ENCODE peak calls at places on chromosome 13, in nine cellular contexts. B is cardiac muscle cell, Q is breast epithelium, T is endodermal cell, H is WERI-Rb-1, O is left lung, I is HCT116, U is ascending aorta, P is IMR-90. D is an unnamed sample.

GRCh38 chr13:30257433-30258099 is 49.8 kb downstream of the KATNAL1 start:
- DNase-seq in B (peak), Q (no peak), T (peak), H (no peak), O (no peak), I (no peak), U (no peak), P (peak), D (no peak)

GRCh38 chr13:30572859-30573275 is 44.9 kb upstream of the USPL1 start:
- DNase-seq in B (peak), Q (no peak), T (no peak), H (no peak), O (no peak), I (no peak), U (no peak), P (peak), D (no peak)

GRCh38 chr13:48555441-48555840 is 22.6 kb upstream of the RCBTB2 start:
- DNase-seq in B (no peak), Q (no peak), T (no peak), H (no peak), O (no peak), I (no peak), U (no peak), P (no peak), D (no peak)

GRCh38 chr13:31909889-31910551 is 121.6 kb upstream of the FRY start:
- DNase-seq in B (peak), Q (no peak), T (peak), H (peak), O (no peak), I (peak), U (no peak), P (peak), D (no peak)

GRCh38 chr13:45231722-45232121 is 30.9 kb upstream of the KCTD4 start:
- DNase-seq in B (no peak), Q (no peak), T (no peak), H (no peak), O (no peak), I (no peak), U (no peak), P (peak), D (no peak)

GRCh38 chr13:48600374-48601364 is 53.1 kb upstream of the CYSLTR2 start:
- DNase-seq in B (no peak), Q (no peak), T (peak), H (no peak), O (no peak), I (no peak), U (no peak), P (peak), D (no peak)

GRCh38 chr13:20197361-20197834 is 4.7 kb upstream of the GJB2 start:
- DNase-seq in B (peak), Q (no peak), T (no peak), H (no peak), O (no peak), I (peak), U (no peak), P (peak), D (no peak)

GRCh38 chr13:103178986-103179695 is 112.9 kb upstream of the SLC10A2 start:
- DNase-seq in B (no peak), Q (no peak), T (no peak), H (peak), O (no peak), I (no peak), U (no peak), P (no peak), D (no peak)

GRCh38 chr13:87087741-87088140 is 583.4 kb upstream of the SLITRK5 start:
- DNase-seq in B (no peak), Q (no peak), T (no peak), H (no peak), O (no peak), I (no peak), U (no peak), P (peak), D (no peak)

GRCh38 chr13:24381539-24382265 is 72.3 kb downstream of the C1QTNF9 start:
- DNase-seq in B (no peak), Q (no peak), T (no peak), H (no peak), O (no peak), I (no peak), U (no peak), P (peak), D (no peak)

GRCh38 chr13:104382941-104383340 is 1316.7 kb upstream of the SLC10A2 start:
- DNase-seq in B (no peak), Q (no peak), T (no peak), H (no peak), O (no peak), I (no peak), U (no peak), P (peak), D (no peak)

GRCh38 chr13:42746846-42747245 is 34.5 kb upstream of the FAM216B start:
- DNase-seq in B (no peak), Q (no peak), T (no peak), H (no peak), O (no peak), I (no peak), U (no peak), P (peak), D (no peak)

GRCh38 chr13:28707629-28708427 is 10.9 kb downstream of the SLC46A3 start:
- DNase-seq in B (no peak), Q (no peak), T (no peak), H (no peak), O (no peak), I (no peak), U (no peak), P (peak), D (no peak)

GRCh38 chr13:60078226-60078625 is 85.5 kb downstream of the DIAPH3 start:
- DNase-seq in B (no peak), Q (no peak), T (no peak), H (no peak), O (no peak), I (no peak), U (no peak), P (no peak), D (no peak)

GRCh38 chr13:60074397-60074796 is 89.3 kb downstream of the DIAPH3 start:
- DNase-seq in B (no peak), Q (no peak), T (no peak), H (no peak), O (no peak), I (no peak), U (no peak), P (peak), D (no peak)
- TF ChIP-seq CTCF in B (no peak), Q (no peak), T (no peak), H (no peak), O (no peak), I (no peak), U (no peak), P (no peak), D (no peak)

GRCh38 chr13:26075498-26075897 is 23.7 kb upstream of the SHISA2 start:
- DNase-seq in B (no peak), Q (no peak), T (no peak), H (no peak), O (no peak), I (no peak), U (no peak), P (no peak), D (no peak)
- TF ChIP-seq CTCF in B (no peak), Q (no peak), T (peak), H (no peak), O (no peak), I (no peak), U (no peak), P (no peak), D (no peak)

GRCh38 chr13:75505966-75506365 is 24.0 kb upstream of the TBC1D4 start:
- DNase-seq in B (no peak), Q (no peak), T (no peak), H (no peak), O (no peak), I (no peak), U (no peak), P (no peak), D (no peak)
- TF ChIP-seq CTCF in B (no peak), Q (no peak), T (no peak), H (no peak), O (no peak), I (no peak), U (no peak), P (no peak), D (no peak)

GRCh38 chr13:85651440-85651839 is 147.8 kb downstream of the SLITRK6 start:
- DNase-seq in B (no peak), Q (no peak), T (no peak), H (no peak), O (peak), I (no peak), U (no peak), P (peak), D (no peak)
- TF ChIP-seq CTCF in B (no peak), Q (no peak), T (no peak), H (no peak), O (no peak), I (no peak), U (no peak), P (no peak), D (no peak)

GRCh38 chr13:113148407-113148806 is 10.0 kb upstream of the PROZ start:
- DNase-seq in B (no peak), Q (no peak), T (no peak), H (no peak), O (no peak), I (no peak), U (peak), P (no peak), D (no peak)

GRCh38 chr13:113151745-113152707 is 6.4 kb upstream of the PROZ start:
- DNase-seq in B (no peak), Q (no peak), T (peak), H (peak), O (no peak), I (no peak), U (peak), P (peak), D (no peak)

GRCh38 chr13:113149711-113150544 is 8.5 kb upstream of the PROZ start:
- DNase-seq in B (no peak), Q (no peak), T (peak), H (no peak), O (no peak), I (no peak), U (peak), P (no peak), D (peak)

GRCh38 chr13:113148940-113149503 is 9.4 kb upstream of the PROZ start:
- DNase-seq in B (no peak), Q (no peak), T (peak), H (peak), O (no peak), I (no peak), U (peak), P (no peak), D (no peak)

GRCh38 chr13:113150545-113151365 is 7.7 kb upstream of the PROZ start:
- DNase-seq in B (no peak), Q (no peak), T (peak), H (no peak), O (no peak), I (no peak), U (peak), P (no peak), D (no peak)
- TF ChIP-seq CTCF in B (no peak), Q (no peak), T (no peak), H (no peak), O (no peak), I (no peak), U (no peak), P (no peak), D (no peak)

GRCh38 chr13:113672002-113672651 is 5.1 kb downstream of the GRK1 start:
- DNase-seq in B (no peak), Q (no peak), T (peak), H (peak), O (peak), I (no peak), U (peak), P (no peak), D (peak)
- TF ChIP-seq CTCF in B (no peak), Q (no peak), T (no peak), H (no peak), O (no peak), I (no peak), U (no peak), P (no peak), D (no peak)

GRCh38 chr13:112444416-112445399 is 68.6 kb downstream of the SPACA7 start:
- DNase-seq in B (no peak), Q (peak), T (peak), H (no peak), O (no peak), I (no peak), U (no peak), P (no peak), D (peak)

GRCh38 chr13:112442483-112443090 is 66.4 kb downstream of the SPACA7 start:
- DNase-seq in B (no peak), Q (no peak), T (peak), H (no peak), O (no peak), I (no peak), U (no peak), P (peak), D (no peak)

GRCh38 chr13:112444001-112444311 is 67.8 kb downstream of the SPACA7 start:
- DNase-seq in B (peak), Q (peak), T (peak), H (peak), O (no peak), I (peak), U (no peak), P (peak), D (peak)

GRCh38 chr13:112441779-112442310 is 65.7 kb downstream of the SPACA7 start:
- DNase-seq in B (no peak), Q (no peak), T (peak), H (no peak), O (no peak), I (no peak), U (no peak), P (no peak), D (no peak)

GRCh38 chr13:112443191-112444000 is 67.2 kb downstream of the SPACA7 start:
- DNase-seq in B (peak), Q (no peak), T (peak), H (peak), O (no peak), I (no peak), U (no peak), P (no peak), D (no peak)
- TF ChIP-seq CTCF in B (peak), Q (no peak), T (no peak), H (peak), O (no peak), I (no peak), U (no peak), P (peak), D (no peak)

DNA sequence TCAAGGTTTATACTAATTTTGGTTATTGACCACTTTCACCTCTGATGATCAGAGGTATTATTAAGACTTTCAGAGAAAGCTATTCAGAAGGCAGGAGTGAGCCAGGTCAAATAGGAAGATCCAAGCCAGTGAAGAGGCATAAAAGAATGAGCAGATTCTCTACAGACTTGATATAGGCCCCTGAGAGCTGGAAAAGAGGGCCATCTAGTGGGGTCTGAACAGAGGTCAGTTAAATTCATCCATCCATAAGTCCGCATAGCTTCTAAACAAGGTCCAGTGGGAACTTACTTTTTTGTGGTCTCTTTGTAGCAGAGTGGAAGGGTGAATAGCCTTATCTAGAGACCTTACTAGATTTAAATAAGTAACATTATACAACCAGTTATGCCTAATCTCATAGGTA is 126.6 kb upstream of the UFM1 start:
- DNase-seq in B (peak), Q (no peak), T (peak), H (peak), O (no peak), I (no peak), U (no peak), P (peak), D (no peak)
- TF ChIP-seq CTCF in B (peak), Q (no peak), T (peak), H (peak), O (no peak), I (no peak), U (no peak), P (no peak), D (no peak)